ENCODE peak calls at places on chromosomes 13 and 19, in five cellular contexts. N, T, M, H and O are unnamed samples.

GRCh38 chr19:55212447-55212846 is 3.1 kb upstream of the PTPRH start:
- DNase-seq in N (no peak), T (no peak), M (no peak), H (peak; percentile 34), O (no peak)

GRCh38 chr19:2659856-2660432 is 42.5 kb downstream of the GNG7 start:
- DNase-seq in N (no peak), T (no peak), M (no peak), H (no peak), O (no peak)

GRCh38 chr13:29771247-29771646 is 79.2 kb downstream of the UBL3 start:
- DNase-seq in N (no peak), T (no peak), M (no peak), H (peak; percentile 25), O (no peak)

GRCh38 chr19:42465827-42466280 is 23.1 kb upstream of the CXCL17 start:
- DNase-seq in N (peak; percentile 60), T (no peak), M (no peak), H (no peak), O (no peak)

GRCh38 chr19:48445256-48445605 is 552 bp upstream of the GRWD1 start:
- DNase-seq in N (peak; percentile 47), T (peak; percentile 93), M (peak; percentile 85), H (peak; percentile 85), O (peak; percentile 88)

GRCh38 chr13:30713133-30713532 is 22.2 kb upstream of the ALOX5AP start:
- DNase-seq in N (no peak), T (no peak), M (no peak), H (no peak), O (no peak)

GRCh38 chr13:72255908-72256307 is 388.9 kb upstream of the DACH1 start:
- DNase-seq in N (no peak), T (no peak), M (no peak), H (peak; percentile 61), O (no peak)

GRCh38 chr13:24272452-24273161 is 36.8 kb upstream of the C1QTNF9 start:
- DNase-seq in N (no peak), T (no peak), M (no peak), H (no peak), O (no peak)

GRCh38 chr19:39494661-39495060 is 4.1 kb upstream of the DLL3 start:
- DNase-seq in N (no peak), T (no peak), M (no peak), H (no peak), O (no peak)

GRCh38 chr13:113098163-113098732 is 7.3 kb upstream of the F7 start:
- DNase-seq in N (no peak), T (peak; percentile 70), M (no peak), H (no peak), O (peak; percentile 55)

GRCh38 chr13:45048890-45049407 is 59.6 kb downstream of the GPALPP1 start:
- DNase-seq in N (no peak), T (no peak), M (no peak), H (no peak), O (no peak)

GRCh38 chr13:51332566-51333361 is 6.7 kb upstream of the SERPINE3 start:
- DNase-seq in N (no peak), T (no peak), M (no peak), H (no peak), O (no peak)

GRCh38 chr19:28523619-28524018 is 689.3 kb downstream of the UQCRFS1 start:
- DNase-seq in N (no peak), T (no peak), M (no peak), H (no peak), O (no peak)

GRCh38 chr13:48567521-48568331 is 34.8 kb upstream of the RCBTB2 start:
- DNase-seq in N (no peak), T (no peak), M (no peak), H (peak; percentile 18), O (no peak)

GRCh38 chr13:25932353-25932752 is 119.5 kb downstream of the SHISA2 start:
- DNase-seq in N (no peak), T (no peak), M (no peak), H (no peak), O (no peak)

GRCh38 chr13:34748078-34748477 is 194.0 kb upstream of the NBEA start:
- DNase-seq in N (no peak), T (no peak), M (no peak), H (no peak), O (no peak)

GRCh38 chr13:110524484-110525254 is 36.9 kb downstream of the RAB20 start:
- DNase-seq in N (no peak), T (no peak), M (no peak), H (no peak), O (peak; percentile 36)

GRCh38 chr13:99353836-99354235 is 46.6 kb upstream of the GPR183 start:
- DNase-seq in N (no peak), T (no peak), M (no peak), H (no peak), O (peak; percentile 53)

GRCh38 chr19:55301459-55302331 is 17.9 kb downstream of the BRSK1 start:
- DNase-seq in N (peak; percentile 98), T (peak; percentile 99), M (peak; percentile 24), H (peak; percentile 91), O (peak; percentile 87)

GRCh38 chr13:103097366-103097928 is 31.2 kb upstream of the SLC10A2 start:
- DNase-seq in N (no peak), T (no peak), M (no peak), H (no peak), O (no peak)

GRCh38 chr13:108375034-108375433 is 105.5 kb downstream of the TNFSF13B start:
- DNase-seq in N (no peak), T (no peak), M (no peak), H (no peak), O (no peak)

GRCh38 chr13:45340422-45341033 is 455 bp downstream of the TPT1 start:
- DNase-seq in N (no peak), T (peak; percentile 82), M (peak; percentile 85), H (peak; percentile 95), O (peak; percentile 82)

GRCh38 chr19:43464089-43464775 is 1.2 kb downstream of the LYPD3 start:
- DNase-seq in N (peak; percentile 50), T (no peak), M (no peak), H (peak; percentile 83), O (no peak)

GRCh38 chr19:3760871-3761361 is 576 bp downstream of the APBA3 start:
- DNase-seq in N (no peak), T (no peak), M (no peak), H (no peak), O (no peak)

GRCh38 chr19:33819496-33819874 is 22.8 kb downstream of the KCTD15 start:
- DNase-seq in N (no peak), T (no peak), M (no peak), H (no peak), O (no peak)

GRCh38 chr13:73598021-73598712 is 536.0 kb downstream of the KLF12 start:
- DNase-seq in N (no peak), T (no peak), M (peak; percentile 32), H (peak; percentile 41), O (peak; percentile 11)

GRCh38 chr19:12777217-12778019 is 2.1 kb upstream of the HOOK2 start:
- DNase-seq in N (no peak), T (peak; percentile 86), M (no peak), H (peak; percentile 91), O (peak; percentile 83)

GRCh38 chr13:99072356-99072755 is 94.5 kb upstream of the DOCK9 start:
- DNase-seq in N (no peak), T (no peak), M (no peak), H (no peak), O (no peak)

GRCh38 chr19:13961826-13962737 is 9.8 kb downstream of the DCAF15 start:
- DNase-seq in N (no peak), T (peak; percentile 60), M (no peak), H (peak; percentile 16), O (peak; percentile 62)

GRCh38 chr19:18058208-18059009 is 28.3 kb downstream of the IL12RB1 start:
- DNase-seq in N (peak; percentile 81), T (peak; percentile 86), M (no peak), H (peak; percentile 89), O (peak; percentile 81)

GRCh38 chr13:46324976-46325375 is 62.1 kb downstream of the RUBCNL start:
- DNase-seq in N (no peak), T (no peak), M (no peak), H (no peak), O (no peak)

GRCh38 chr13:39542361-39542760 is 60.6 kb downstream of the LHFPL6 start:
- DNase-seq in N (no peak), T (no peak), M (no peak), H (no peak), O (no peak)

GRCh38 chr19:52170304-52170703 is 1.1 kb downstream of the ZNF836 start:
- DNase-seq in N (no peak), T (no peak), M (no peak), H (no peak), O (no peak)

GRCh38 chr13:51357928-51358595 is 18.6 kb downstream of the SERPINE3 start:
- DNase-seq in N (no peak), T (no peak), M (no peak), H (no peak), O (no peak)

GRCh38 chr13:26558074-26558805 is 757 bp downstream of the WASF3 start:
- DNase-seq in N (no peak), T (peak; percentile 34), M (no peak), H (no peak), O (peak; percentile 17)